ENCODE peak calls at places on chromosomes 4 and X, in seven cellular contexts. N is neural progenitor cell, V is fibroblast of lung, S is body of pancreas, J is suprapubic skin, D is cardiac muscle cell, F is K562. L is an unnamed sample.

GRCh38 chr4:64250061-64250460 is 159.2 kb downstream of the TECRL start:
- DNase-seq in N (no peak), V (no peak), S (no peak), J (no peak), D (no peak), F (no peak), L (no peak)

GRCh38 chrX:40207626-40208025 is 109.9 kb upstream of the BCOR start:
- DNase-seq in N (no peak), V (no peak), S (no peak), J (no peak), D (no peak), F (peak; percentile 49), L (no peak)

GRCh38 chr4:55654131-55654530 is 18.0 kb upstream of the NMU start:
- DNase-seq in N (no peak), V (no peak), S (no peak), J (no peak), D (no peak), F (no peak), L (no peak)

GRCh38 chrX:81336455-81337144 is 134.7 kb downstream of the SH3BGRL start:
- DNase-seq in N (no peak), V (peak; percentile 55), S (no peak), J (no peak), D (no peak), F (no peak), L (no peak)

GRCh38 chr4:32030406-32030805 is 1310.2 kb downstream of the PCDH7 start:
- DNase-seq in N (no peak), V (no peak), S (no peak), J (no peak), D (no peak), F (no peak), L (no peak)

GRCh38 chrX:44400588-44400987 is 57.1 kb upstream of the EFHC2 start:
- DNase-seq in N (no peak), V (peak; percentile 90), S (no peak), J (no peak), D (peak; percentile 87), F (no peak), L (no peak)

GRCh38 chrX:16544969-16545368 is 105.0 kb upstream of the S100G start:
- DNase-seq in N (no peak), V (no peak), S (no peak), J (no peak), D (no peak), F (no peak), L (no peak)

GRCh38 chr4:138910914-138911336 is 104.7 kb upstream of the NOCT start:
- DNase-seq in N (peak; percentile 92), V (peak; percentile 90), S (peak; percentile 67), J (peak; percentile 82), D (peak; percentile 93), F (peak; percentile 50), L (peak; percentile 86)

GRCh38 chrX:39260965-39261364 is 459.7 kb downstream of the MID1IP1 start:
- DNase-seq in N (no peak), V (no peak), S (no peak), J (no peak), D (no peak), F (no peak), L (no peak)

GRCh38 chr4:110130578-110131358 is 67.6 kb downstream of the ELOVL6 start:
- DNase-seq in N (no peak), V (no peak), S (no peak), J (no peak), D (no peak), F (no peak), L (no peak)

GRCh38 chr4:6688879-6689505 is 4.7 kb upstream of the S100P start:
- DNase-seq in N (peak; percentile 31), V (peak; percentile 82), S (no peak), J (no peak), D (peak; percentile 95), F (peak; percentile 73), L (peak; percentile 74)

GRCh38 chrX:150913511-150913910 is 15.0 kb upstream of the CD99L2 start:
- DNase-seq in N (no peak), V (peak; percentile 24), S (no peak), J (no peak), D (peak; percentile 75), F (no peak), L (no peak)

GRCh38 chrX:105461013-105461412 is 240.5 kb upstream of the TEX13A start:
- DNase-seq in N (no peak), V (peak; percentile 24), S (no peak), J (no peak), D (no peak), F (no peak), L (no peak)

GRCh38 chrX:17448188-17448587 is 73.2 kb downstream of the NHS start:
- DNase-seq in N (no peak), V (no peak), S (no peak), J (no peak), D (no peak), F (no peak), L (no peak)

GRCh38 chr4:168832746-168833575 is 177.1 kb downstream of the CBR4 start:
- DNase-seq in N (peak; percentile 79), V (no peak), S (peak; percentile 25), J (peak; percentile 83), D (no peak), F (no peak), L (peak; percentile 56)

GRCh38 chr4:143701365-143701764 is 890 bp upstream of the FREM3 start:
- DNase-seq in N (no peak), V (no peak), S (no peak), J (no peak), D (no peak), F (no peak), L (no peak)

GRCh38 chrX:34562006-34562405 is 95.1 kb downstream of the TMEM47 start:
- DNase-seq in N (no peak), V (no peak), S (no peak), J (no peak), D (no peak), F (no peak), L (no peak)

GRCh38 chr4:73705056-73705432 is 35.3 kb upstream of the CXCL8 start:
- DNase-seq in N (peak; percentile 7), V (peak; percentile 66), S (no peak), J (no peak), D (no peak), F (no peak), L (no peak)

GRCh38 chr4:41433361-41433760 is 104.6 kb upstream of the LIMCH1 start:
- DNase-seq in N (no peak), V (no peak), S (no peak), J (no peak), D (no peak), F (no peak), L (no peak)

GRCh38 chr4:95541889-95542607 is 6.7 kb downstream of the UNC5C start:
- DNase-seq in N (no peak), V (no peak), S (no peak), J (no peak), D (no peak), F (no peak), L (no peak)

GRCh38 chrX:100979881-100980607 is 10.5 kb downstream of the ARL13A start:
- DNase-seq in N (no peak), V (no peak), S (no peak), J (no peak), D (no peak), F (no peak), L (no peak)

GRCh38 chr4:31088600-31089230 is 368.5 kb downstream of the PCDH7 start:
- DNase-seq in N (no peak), V (peak; percentile 90), S (no peak), J (no peak), D (peak; percentile 68), F (no peak), L (no peak)

GRCh38 chr4:104494822-104495559 is at the start of gene CXXC4:
- DNase-seq in N (peak; percentile 94), V (peak; percentile 66), S (peak; percentile 88), J (peak; percentile 82), D (peak; percentile 72), F (peak; percentile 35), L (peak; percentile 86)

GRCh38 chrX:45788941-45789348 is 588.3 kb upstream of the DIPK2B start:
- DNase-seq in N (no peak), V (no peak), S (no peak), J (no peak), D (peak; percentile 60), F (no peak), L (no peak)
- H3K4me3 ChIP-seq in N (no peak overlapping the region), V (no peak overlapping the region), S (no peak overlapping the region), J (no peak overlapping the region), D (no peak overlapping the region), F (no peak overlapping the region), L (no peak overlapping the region)

GRCh38 chr4:121688696-121689095 is 8.1 kb downstream of the ANXA5 start:
- DNase-seq in N (no peak), V (no peak), S (no peak), J (no peak), D (no peak), F (no peak), L (no peak)

GRCh38 chr4:121684016-121684415 is 12.8 kb downstream of the ANXA5 start:
- DNase-seq in N (no peak), V (no peak), S (no peak), J (no peak), D (no peak), F (no peak), L (no peak)

GRCh38 chr4:121688261-121688660 is 8.5 kb downstream of the ANXA5 start:
- DNase-seq in N (no peak), V (no peak), S (no peak), J (no peak), D (no peak), F (no peak), L (no peak)

GRCh38 chr4:121686265-121686664 is 10.5 kb downstream of the ANXA5 start:
- DNase-seq in N (no peak), V (no peak), S (no peak), J (no peak), D (no peak), F (no peak), L (no peak)

DNA sequence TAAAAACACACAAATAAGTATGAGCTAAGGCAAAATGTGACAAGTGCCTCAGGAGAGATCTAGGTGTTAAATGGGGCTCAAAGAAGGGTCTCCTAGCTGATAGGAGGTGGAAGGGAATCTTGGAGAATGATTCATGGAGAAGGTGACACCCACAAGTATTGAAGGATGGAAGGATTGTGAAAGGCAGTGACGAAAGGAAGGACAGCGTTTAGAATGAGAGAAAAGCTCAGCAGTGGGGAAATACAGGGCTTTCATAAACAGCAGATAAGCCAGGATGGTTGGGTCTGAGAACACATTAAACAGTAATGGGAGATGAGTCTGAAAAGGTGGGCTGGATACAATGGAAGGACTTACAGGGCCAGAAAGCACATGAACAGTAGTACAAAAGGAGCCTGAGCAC is 11.5 kb downstream of the ANXA5 start:
- DNase-seq in N (no peak), V (peak; percentile 52), S (no peak), J (no peak), D (peak; percentile 68), F (no peak), L (no peak)
- H3K4me1 ChIP-seq in N (no peaks in the 10 kb centered on the region), V (peaks cover 20% of the 10 kb centered on the region), S (peaks cover 31% of the 10 kb centered on the region), J (peaks cover 15% of the 10 kb centered on the region), D (peaks cover 4% of the 10 kb centered on the region), F (no peaks in the 10 kb centered on the region), L (no peaks in the 10 kb centered on the region)

GRCh38 chr4:140092094-140092820 is 61.7 kb downstream of the MAML3 start:
- DNase-seq in N (peak; percentile 96), V (no peak), S (peak; percentile 50), J (peak; percentile 80), D (no peak), F (no peak), L (peak; percentile 84)
- H3K4me3 ChIP-seq in N (no peak overlapping the region), V (peak overlapping the region; percentile 40), S (no peak overlapping the region), J (peak overlapping the region; percentile 40), D (no peak overlapping the region), F (no peak overlapping the region), L (peak overlapping the region; percentile 27)

DNA sequence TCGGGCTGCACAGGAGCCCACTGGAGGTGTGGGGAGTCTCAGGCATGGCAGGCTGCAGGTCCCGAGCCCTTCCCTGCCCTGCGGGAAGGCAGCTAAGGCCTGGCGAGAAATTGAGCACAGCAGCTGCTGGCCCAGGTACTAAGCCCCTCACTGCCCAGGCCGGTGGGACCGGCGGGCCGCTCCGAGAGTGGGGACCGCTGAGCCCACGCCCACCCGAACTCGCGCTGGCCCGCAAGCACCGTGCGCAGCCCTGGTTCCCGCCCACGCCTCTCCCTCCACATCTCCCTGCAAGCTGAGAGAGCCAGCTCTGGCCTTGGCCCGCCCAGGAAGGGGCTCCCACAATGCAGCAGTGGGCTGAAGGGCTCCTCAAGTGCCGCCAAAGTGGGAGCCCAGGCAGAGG is 82.0 kb upstream of the NEIL3 start:
- DNase-seq in N (no peak), V (no peak), S (no peak), J (no peak), D (no peak), F (no peak), L (no peak)
- H3K4me1 ChIP-seq in N (no peaks in the 10 kb centered on the region), V (peaks cover 2% of the 10 kb centered on the region), S (no peaks in the 10 kb centered on the region), J (no peaks in the 10 kb centered on the region), D (no peaks in the 10 kb centered on the region), F (peaks cover 3% of the 10 kb centered on the region), L (no peaks in the 10 kb centered on the region)

L was measured in BE2C.